ENCODE peak calls at places on chromosome 15, in ten cellular contexts. One of them, this sample, is unnamed.

GRCh38 chr15:68586274-68586961 is 7.6 kb downstream of the CORO2B start:
- DNase-seq in gastrocnemius medialis: no peak
- DNase-seq in sciatic nerve: peak
- DNase-seq in NCI-H446 treated with DMSO at 0.1 percent for 48 hours: no peak
- DNase-seq in NCI-H1694: no peak
- DNase-seq in activated CD8-positive, alpha-beta memory T cell treated with anti-CD3 and anti-CD28 coated beads for 48 hours: no peak
- DNase-seq in dorsolateral prefrontal cortex: no peak
- DNase-seq in left colon: no peak
- DNase-seq in astrocyte of the spinal cord: peak
- DNase-seq in NCI-H1092 treated with DMSO at 0.1 percent for 48 hours: no peak
- DNase-seq in this sample: no peak

GRCh38 chr15:42490743-42491539 is at the start of gene ZNF106:
- DNase-seq in gastrocnemius medialis: peak
- DNase-seq in sciatic nerve: peak
- DNase-seq in NCI-H446 treated with DMSO at 0.1 percent for 48 hours: peak
- DNase-seq in NCI-H1694: peak
- DNase-seq in activated CD8-positive, alpha-beta memory T cell treated with anti-CD3 and anti-CD28 coated beads for 48 hours: peak
- DNase-seq in dorsolateral prefrontal cortex: peak
- DNase-seq in left colon: peak
- DNase-seq in astrocyte of the spinal cord: peak
- DNase-seq in NCI-H1092 treated with DMSO at 0.1 percent for 48 hours: peak
- DNase-seq in this sample: peak

GRCh38 chr15:33860749-33861148 is 107.5 kb upstream of the CHRM5 start:
- DNase-seq in gastrocnemius medialis: no peak
- DNase-seq in sciatic nerve: no peak
- DNase-seq in NCI-H446 treated with DMSO at 0.1 percent for 48 hours: no peak
- DNase-seq in NCI-H1694: no peak
- DNase-seq in activated CD8-positive, alpha-beta memory T cell treated with anti-CD3 and anti-CD28 coated beads for 48 hours: no peak
- DNase-seq in dorsolateral prefrontal cortex: no peak
- DNase-seq in left colon: no peak
- DNase-seq in astrocyte of the spinal cord: peak
- DNase-seq in NCI-H1092 treated with DMSO at 0.1 percent for 48 hours: no peak
- DNase-seq in this sample: no peak

GRCh38 chr15:23877502-23878412 is 190.7 kb upstream of the NDN start:
- DNase-seq in gastrocnemius medialis: no peak
- DNase-seq in sciatic nerve: peak
- DNase-seq in NCI-H446 treated with DMSO at 0.1 percent for 48 hours: no peak
- DNase-seq in NCI-H1694: no peak
- DNase-seq in activated CD8-positive, alpha-beta memory T cell treated with anti-CD3 and anti-CD28 coated beads for 48 hours: peak
- DNase-seq in dorsolateral prefrontal cortex: peak
- DNase-seq in left colon: peak
- DNase-seq in astrocyte of the spinal cord: no peak
- DNase-seq in NCI-H1092 treated with DMSO at 0.1 percent for 48 hours: peak
- DNase-seq in this sample: peak

GRCh38 chr15:99384992-99385669 is 133.8 kb downstream of the LRRC28 start:
- DNase-seq in gastrocnemius medialis: no peak
- DNase-seq in sciatic nerve: no peak
- DNase-seq in NCI-H446 treated with DMSO at 0.1 percent for 48 hours: no peak
- DNase-seq in NCI-H1694: no peak
- DNase-seq in activated CD8-positive, alpha-beta memory T cell treated with anti-CD3 and anti-CD28 coated beads for 48 hours: no peak
- DNase-seq in dorsolateral prefrontal cortex: no peak
- DNase-seq in left colon: no peak
- DNase-seq in astrocyte of the spinal cord: peak
- DNase-seq in NCI-H1092 treated with DMSO at 0.1 percent for 48 hours: no peak
- DNase-seq in this sample: no peak

GRCh38 chr15:83098079-83098478 is 9.4 kb upstream of the TM6SF1 start:
- DNase-seq in gastrocnemius medialis: no peak
- DNase-seq in sciatic nerve: no peak
- DNase-seq in NCI-H446 treated with DMSO at 0.1 percent for 48 hours: no peak
- DNase-seq in NCI-H1694: no peak
- DNase-seq in activated CD8-positive, alpha-beta memory T cell treated with anti-CD3 and anti-CD28 coated beads for 48 hours: no peak
- DNase-seq in dorsolateral prefrontal cortex: no peak
- DNase-seq in left colon: no peak
- DNase-seq in astrocyte of the spinal cord: no peak
- DNase-seq in NCI-H1092 treated with DMSO at 0.1 percent for 48 hours: no peak
- DNase-seq in this sample: no peak

GRCh38 chr15:99909914-99910313 is 176.7 kb upstream of the LYSMD4 start:
- DNase-seq in gastrocnemius medialis: no peak
- DNase-seq in sciatic nerve: no peak
- DNase-seq in NCI-H446 treated with DMSO at 0.1 percent for 48 hours: no peak
- DNase-seq in NCI-H1694: no peak
- DNase-seq in activated CD8-positive, alpha-beta memory T cell treated with anti-CD3 and anti-CD28 coated beads for 48 hours: no peak
- DNase-seq in dorsolateral prefrontal cortex: no peak
- DNase-seq in left colon: no peak
- DNase-seq in astrocyte of the spinal cord: no peak
- DNase-seq in NCI-H1092 treated with DMSO at 0.1 percent for 48 hours: peak
- DNase-seq in this sample: no peak

GRCh38 chr15:34905047-34905446 is 64.5 kb downstream of the AQR start:
- DNase-seq in gastrocnemius medialis: no peak
- DNase-seq in sciatic nerve: no peak
- DNase-seq in NCI-H446 treated with DMSO at 0.1 percent for 48 hours: no peak
- DNase-seq in NCI-H1694: no peak
- DNase-seq in activated CD8-positive, alpha-beta memory T cell treated with anti-CD3 and anti-CD28 coated beads for 48 hours: no peak
- DNase-seq in dorsolateral prefrontal cortex: no peak
- DNase-seq in left colon: no peak
- DNase-seq in astrocyte of the spinal cord: no peak
- DNase-seq in NCI-H1092 treated with DMSO at 0.1 percent for 48 hours: no peak
- DNase-seq in this sample: no peak

GRCh38 chr15:35975941-35976340 is 430.0 kb upstream of the DPH6 start:
- DNase-seq in gastrocnemius medialis: no peak
- DNase-seq in sciatic nerve: no peak
- DNase-seq in NCI-H446 treated with DMSO at 0.1 percent for 48 hours: no peak
- DNase-seq in NCI-H1694: no peak
- DNase-seq in activated CD8-positive, alpha-beta memory T cell treated with anti-CD3 and anti-CD28 coated beads for 48 hours: no peak
- DNase-seq in dorsolateral prefrontal cortex: no peak
- DNase-seq in left colon: no peak
- DNase-seq in astrocyte of the spinal cord: no peak
- DNase-seq in NCI-H1092 treated with DMSO at 0.1 percent for 48 hours: no peak
- DNase-seq in this sample: no peak

GRCh38 chr15:48798319-48798718 is 12.6 kb downstream of the CEP152 start:
- DNase-seq in gastrocnemius medialis: no peak
- DNase-seq in sciatic nerve: no peak
- DNase-seq in NCI-H446 treated with DMSO at 0.1 percent for 48 hours: no peak
- DNase-seq in NCI-H1694: no peak
- DNase-seq in activated CD8-positive, alpha-beta memory T cell treated with anti-CD3 and anti-CD28 coated beads for 48 hours: no peak
- DNase-seq in dorsolateral prefrontal cortex: no peak
- DNase-seq in left colon: no peak
- DNase-seq in astrocyte of the spinal cord: no peak
- DNase-seq in NCI-H1092 treated with DMSO at 0.1 percent for 48 hours: peak
- DNase-seq in this sample: no peak

GRCh38 chr15:34987182-34987488 is 952 bp downstream of the ZNF770 start:
- DNase-seq in gastrocnemius medialis: no peak
- DNase-seq in sciatic nerve: no peak
- DNase-seq in NCI-H446 treated with DMSO at 0.1 percent for 48 hours: no peak
- DNase-seq in NCI-H1694: no peak
- DNase-seq in activated CD8-positive, alpha-beta memory T cell treated with anti-CD3 and anti-CD28 coated beads for 48 hours: no peak
- DNase-seq in dorsolateral prefrontal cortex: no peak
- DNase-seq in left colon: no peak
- DNase-seq in astrocyte of the spinal cord: no peak
- DNase-seq in NCI-H1092 treated with DMSO at 0.1 percent for 48 hours: no peak
- DNase-seq in this sample: no peak

GRCh38 chr15:64775551-64776401 is at the start of gene RBPMS2:
- DNase-seq in gastrocnemius medialis: no peak
- DNase-seq in sciatic nerve: peak
- DNase-seq in NCI-H446 treated with DMSO at 0.1 percent for 48 hours: no peak
- DNase-seq in NCI-H1694: no peak
- DNase-seq in activated CD8-positive, alpha-beta memory T cell treated with anti-CD3 and anti-CD28 coated beads for 48 hours: no peak
- DNase-seq in dorsolateral prefrontal cortex: no peak
- DNase-seq in left colon: no peak
- DNase-seq in astrocyte of the spinal cord: no peak
- DNase-seq in NCI-H1092 treated with DMSO at 0.1 percent for 48 hours: no peak
- DNase-seq in this sample: no peak

GRCh38 chr15:100725121-100726069 is 123.0 kb downstream of the ASB7 start:
- DNase-seq in gastrocnemius medialis: no peak
- DNase-seq in sciatic nerve: no peak
- DNase-seq in NCI-H446 treated with DMSO at 0.1 percent for 48 hours: no peak
- DNase-seq in NCI-H1694: no peak
- DNase-seq in activated CD8-positive, alpha-beta memory T cell treated with anti-CD3 and anti-CD28 coated beads for 48 hours: no peak
- DNase-seq in dorsolateral prefrontal cortex: no peak
- DNase-seq in left colon: no peak
- DNase-seq in astrocyte of the spinal cord: peak
- DNase-seq in NCI-H1092 treated with DMSO at 0.1 percent for 48 hours: no peak
- DNase-seq in this sample: no peak

GRCh38 chr15:99137877-99138276 is 33.0 kb downstream of the SYNM start:
- DNase-seq in gastrocnemius medialis: no peak
- DNase-seq in sciatic nerve: no peak
- DNase-seq in NCI-H446 treated with DMSO at 0.1 percent for 48 hours: no peak
- DNase-seq in NCI-H1694: no peak
- DNase-seq in activated CD8-positive, alpha-beta memory T cell treated with anti-CD3 and anti-CD28 coated beads for 48 hours: no peak
- DNase-seq in dorsolateral prefrontal cortex: no peak
- DNase-seq in left colon: no peak
- DNase-seq in astrocyte of the spinal cord: no peak
- DNase-seq in NCI-H1092 treated with DMSO at 0.1 percent for 48 hours: no peak
- DNase-seq in this sample: no peak

GRCh38 chr15:64878708-64879107 is 33.0 kb upstream of the ANKDD1A start:
- DNase-seq in gastrocnemius medialis: no peak
- DNase-seq in sciatic nerve: no peak
- DNase-seq in NCI-H446 treated with DMSO at 0.1 percent for 48 hours: no peak
- DNase-seq in NCI-H1694: no peak
- DNase-seq in activated CD8-positive, alpha-beta memory T cell treated with anti-CD3 and anti-CD28 coated beads for 48 hours: no peak
- DNase-seq in dorsolateral prefrontal cortex: no peak
- DNase-seq in left colon: no peak
- DNase-seq in astrocyte of the spinal cord: no peak
- DNase-seq in NCI-H1092 treated with DMSO at 0.1 percent for 48 hours: no peak
- DNase-seq in this sample: no peak

GRCh38 chr15:56098230-56098899 is 105.0 kb upstream of the NEDD4 start:
- DNase-seq in gastrocnemius medialis: no peak
- DNase-seq in sciatic nerve: no peak
- DNase-seq in NCI-H446 treated with DMSO at 0.1 percent for 48 hours: no peak
- DNase-seq in NCI-H1694: no peak
- DNase-seq in activated CD8-positive, alpha-beta memory T cell treated with anti-CD3 and anti-CD28 coated beads for 48 hours: no peak
- DNase-seq in dorsolateral prefrontal cortex: no peak
- DNase-seq in left colon: no peak
- DNase-seq in astrocyte of the spinal cord: no peak
- DNase-seq in NCI-H1092 treated with DMSO at 0.1 percent for 48 hours: no peak
- DNase-seq in this sample: no peak

GRCh38 chr15:33315044-33315443 is 4.3 kb downstream of the RYR3 start:
- DNase-seq in gastrocnemius medialis: no peak
- DNase-seq in sciatic nerve: no peak
- DNase-seq in NCI-H446 treated with DMSO at 0.1 percent for 48 hours: no peak
- DNase-seq in NCI-H1694: no peak
- DNase-seq in activated CD8-positive, alpha-beta memory T cell treated with anti-CD3 and anti-CD28 coated beads for 48 hours: no peak
- DNase-seq in dorsolateral prefrontal cortex: no peak
- DNase-seq in left colon: no peak
- DNase-seq in astrocyte of the spinal cord: no peak
- DNase-seq in NCI-H1092 treated with DMSO at 0.1 percent for 48 hours: no peak
- DNase-seq in this sample: no peak

GRCh38 chr15:75123395-75123794 is 78.3 kb upstream of the C15orf39 start:
- DNase-seq in gastrocnemius medialis: no peak
- DNase-seq in sciatic nerve: no peak
- DNase-seq in NCI-H446 treated with DMSO at 0.1 percent for 48 hours: no peak
- DNase-seq in NCI-H1694: no peak
- DNase-seq in activated CD8-positive, alpha-beta memory T cell treated with anti-CD3 and anti-CD28 coated beads for 48 hours: no peak
- DNase-seq in dorsolateral prefrontal cortex: no peak
- DNase-seq in left colon: no peak
- DNase-seq in astrocyte of the spinal cord: peak
- DNase-seq in NCI-H1092 treated with DMSO at 0.1 percent for 48 hours: no peak
- DNase-seq in this sample: no peak

GRCh38 chr15:35107561-35107960 is 22.5 kb upstream of the NANOGP8 start:
- DNase-seq in gastrocnemius medialis: no peak
- DNase-seq in sciatic nerve: no peak
- DNase-seq in NCI-H446 treated with DMSO at 0.1 percent for 48 hours: no peak
- DNase-seq in NCI-H1694: no peak
- DNase-seq in activated CD8-positive, alpha-beta memory T cell treated with anti-CD3 and anti-CD28 coated beads for 48 hours: no peak
- DNase-seq in dorsolateral prefrontal cortex: no peak
- DNase-seq in left colon: no peak
- DNase-seq in astrocyte of the spinal cord: no peak
- DNase-seq in NCI-H1092 treated with DMSO at 0.1 percent for 48 hours: no peak
- DNase-seq in this sample: no peak

GRCh38 chr15:98734472-98735284 is 86.3 kb downstream of the IGF1R start:
- DNase-seq in gastrocnemius medialis: no peak
- DNase-seq in sciatic nerve: no peak
- DNase-seq in NCI-H446 treated with DMSO at 0.1 percent for 48 hours: no peak
- DNase-seq in NCI-H1694: no peak
- DNase-seq in activated CD8-positive, alpha-beta memory T cell treated with anti-CD3 and anti-CD28 coated beads for 48 hours: no peak
- DNase-seq in dorsolateral prefrontal cortex: no peak
- DNase-seq in left colon: no peak
- DNase-seq in astrocyte of the spinal cord: no peak
- DNase-seq in NCI-H1092 treated with DMSO at 0.1 percent for 48 hours: no peak
- DNase-seq in this sample: no peak

GRCh38 chr15:85777291-85778106 is 17.2 kb downstream of the KLHL25 start:
- DNase-seq in gastrocnemius medialis: no peak
- DNase-seq in sciatic nerve: no peak
- DNase-seq in NCI-H446 treated with DMSO at 0.1 percent for 48 hours: no peak
- DNase-seq in NCI-H1694: no peak
- DNase-seq in activated CD8-positive, alpha-beta memory T cell treated with anti-CD3 and anti-CD28 coated beads for 48 hours: no peak
- DNase-seq in dorsolateral prefrontal cortex: no peak
- DNase-seq in left colon: no peak
- DNase-seq in astrocyte of the spinal cord: no peak
- DNase-seq in NCI-H1092 treated with DMSO at 0.1 percent for 48 hours: no peak
- DNase-seq in this sample: no peak

GRCh38 chr15:100764778-100765457 is 114.7 kb upstream of the ALDH1A3 start:
- DNase-seq in gastrocnemius medialis: no peak
- DNase-seq in sciatic nerve: peak
- DNase-seq in NCI-H446 treated with DMSO at 0.1 percent for 48 hours: no peak
- DNase-seq in NCI-H1694: no peak
- DNase-seq in activated CD8-positive, alpha-beta memory T cell treated with anti-CD3 and anti-CD28 coated beads for 48 hours: no peak
- DNase-seq in dorsolateral prefrontal cortex: no peak
- DNase-seq in left colon: no peak
- DNase-seq in astrocyte of the spinal cord: peak
- DNase-seq in NCI-H1092 treated with DMSO at 0.1 percent for 48 hours: peak
- DNase-seq in this sample: no peak

GRCh38 chr15:79956354-79956939 is 14.5 kb downstream of the BCL2A1 start:
- DNase-seq in gastrocnemius medialis: no peak
- DNase-seq in sciatic nerve: no peak
- DNase-seq in NCI-H446 treated with DMSO at 0.1 percent for 48 hours: no peak
- DNase-seq in NCI-H1694: no peak
- DNase-seq in activated CD8-positive, alpha-beta memory T cell treated with anti-CD3 and anti-CD28 coated beads for 48 hours: no peak
- DNase-seq in dorsolateral prefrontal cortex: no peak
- DNase-seq in left colon: no peak
- DNase-seq in astrocyte of the spinal cord: no peak
- DNase-seq in NCI-H1092 treated with DMSO at 0.1 percent for 48 hours: no peak
- DNase-seq in this sample: no peak

GRCh38 chr15:76823903-76824302 is 81.2 kb downstream of the SCAPER start:
- DNase-seq in gastrocnemius medialis: no peak
- DNase-seq in sciatic nerve: no peak
- DNase-seq in NCI-H446 treated with DMSO at 0.1 percent for 48 hours: no peak
- DNase-seq in NCI-H1694: no peak
- DNase-seq in activated CD8-positive, alpha-beta memory T cell treated with anti-CD3 and anti-CD28 coated beads for 48 hours: no peak
- DNase-seq in dorsolateral prefrontal cortex: no peak
- DNase-seq in left colon: no peak
- DNase-seq in astrocyte of the spinal cord: no peak
- DNase-seq in NCI-H1092 treated with DMSO at 0.1 percent for 48 hours: peak
- DNase-seq in this sample: no peak

GRCh38 chr15:25715536-25716413 is 147.4 kb downstream of the ATP10A start:
- DNase-seq in gastrocnemius medialis: no peak
- DNase-seq in sciatic nerve: no peak
- DNase-seq in NCI-H446 treated with DMSO at 0.1 percent for 48 hours: no peak
- DNase-seq in NCI-H1694: no peak
- DNase-seq in activated CD8-positive, alpha-beta memory T cell treated with anti-CD3 and anti-CD28 coated beads for 48 hours: no peak
- DNase-seq in dorsolateral prefrontal cortex: no peak
- DNase-seq in left colon: no peak
- DNase-seq in astrocyte of the spinal cord: no peak
- DNase-seq in NCI-H1092 treated with DMSO at 0.1 percent for 48 hours: no peak
- DNase-seq in this sample: no peak

GRCh38 chr15:90232941-90233700 is 620 bp downstream of the CIB1 start:
- DNase-seq in gastrocnemius medialis: no peak
- DNase-seq in sciatic nerve: peak
- DNase-seq in NCI-H446 treated with DMSO at 0.1 percent for 48 hours: no peak
- DNase-seq in NCI-H1694: no peak
- DNase-seq in activated CD8-positive, alpha-beta memory T cell treated with anti-CD3 and anti-CD28 coated beads for 48 hours: peak
- DNase-seq in dorsolateral prefrontal cortex: peak
- DNase-seq in left colon: peak
- DNase-seq in astrocyte of the spinal cord: peak
- DNase-seq in NCI-H1092 treated with DMSO at 0.1 percent for 48 hours: no peak
- DNase-seq in this sample: no peak

GRCh38 chr15:42172475-42172874 is 16.0 kb upstream of the PLA2G4F start:
- DNase-seq in gastrocnemius medialis: no peak
- DNase-seq in sciatic nerve: no peak
- DNase-seq in NCI-H446 treated with DMSO at 0.1 percent for 48 hours: no peak
- DNase-seq in NCI-H1694: no peak
- DNase-seq in activated CD8-positive, alpha-beta memory T cell treated with anti-CD3 and anti-CD28 coated beads for 48 hours: no peak
- DNase-seq in dorsolateral prefrontal cortex: no peak
- DNase-seq in left colon: no peak
- DNase-seq in astrocyte of the spinal cord: no peak
- DNase-seq in NCI-H1092 treated with DMSO at 0.1 percent for 48 hours: no peak
- DNase-seq in this sample: no peak

GRCh38 chr15:39959411-39959810 is 25.5 kb downstream of the EIF2AK4 start:
- DNase-seq in gastrocnemius medialis: no peak
- DNase-seq in sciatic nerve: no peak
- DNase-seq in NCI-H446 treated with DMSO at 0.1 percent for 48 hours: no peak
- DNase-seq in NCI-H1694: no peak
- DNase-seq in activated CD8-positive, alpha-beta memory T cell treated with anti-CD3 and anti-CD28 coated beads for 48 hours: no peak
- DNase-seq in dorsolateral prefrontal cortex: no peak
- DNase-seq in left colon: no peak
- DNase-seq in astrocyte of the spinal cord: no peak
- DNase-seq in NCI-H1092 treated with DMSO at 0.1 percent for 48 hours: no peak
- DNase-seq in this sample: no peak